ENCODE peak calls at places on chromosomes 16 and 17, in five cellular contexts. M is H9, C is neuronal stem cell, S is IMR-90, O is mesenchymal stem cell. T is an unnamed sample.

GRCh38 chr16:11093578-11094074 is 149.3 kb downstream of the CLEC16A start:
- DNase-seq in S (no peak), O (no peak), M (no peak), C (no peak), T (no peak)

GRCh38 chr17:57665128-57665527 is 80.0 kb downstream of the CCDC182 start:
- DNase-seq in M (peak; percentile 59), C (no peak), O (no peak), S (no peak), T (no peak)

GRCh38 chr17:36814958-36815357 is 122.3 kb upstream of the LHX1 start:
- DNase-seq in C (no peak), O (no peak), S (no peak), M (no peak), T (no peak)

GRCh38 chr17:77442976-77443742 is 302.4 kb downstream of the SEC14L1 start:
- DNase-seq in O (no peak), M (no peak), C (no peak), S (no peak), T (no peak)

GRCh38 chr17:32495347-32496253 is 8.8 kb downstream of the CDK5R1 start:
- DNase-seq in O (no peak), S (peak; percentile 30), C (no peak), M (no peak), T (no peak)

GRCh38 chr16:27110524-27110896 is 43.8 kb downstream of the C16orf82 start:
- DNase-seq in C (no peak), S (no peak), M (no peak), O (peak; percentile 2), T (no peak)

GRCh38 chr16:424623-425081 is 797 bp upstream of the RAB11FIP3 start:
- DNase-seq in C (no peak), S (no peak), M (no peak), O (peak; percentile 51), T (peak; percentile 13)

GRCh38 chr17:82848022-82848592 is 8.3 kb upstream of the ZNF750 start:
- DNase-seq in S (peak; percentile 79), M (no peak), C (no peak), O (no peak), T (peak; percentile 61)

GRCh38 chr16:53893731-53894435 is 189.9 kb downstream of the FTO start:
- DNase-seq in S (peak; percentile 91), C (no peak), O (peak; percentile 76), M (no peak), T (no peak)

GRCh38 chr16:88783391-88784073 is 1.5 kb downstream of the PIEZO1 start:
- DNase-seq in S (peak; percentile 33), M (no peak), O (peak; percentile 60), C (no peak), T (no peak)

GRCh38 chr17:18025596-18026407 is 13.2 kb downstream of the ATPAF2 start:
- DNase-seq in O (peak; percentile 78), S (peak; percentile 59), M (no peak), C (no peak), T (peak; percentile 24)

GRCh38 chr16:84569382-84569987 is 48.4 kb downstream of the COTL1 start:
- DNase-seq in M (no peak), C (no peak), S (no peak), O (no peak), T (no peak)

GRCh38 chr17:55722742-55723487 is at the start of gene TMEM100:
- DNase-seq in S (peak; percentile 78), M (no peak), C (no peak), O (peak; percentile 93), T (peak; percentile 12)

GRCh38 chr17:82089723-82090548 is 8.1 kb downstream of the FASN start:
- DNase-seq in S (no peak), M (no peak), O (no peak), C (no peak), T (no peak)

GRCh38 chr17:46726106-46726670 is 92.3 kb downstream of the WNT3 start:
- DNase-seq in C (no peak), M (no peak), O (peak; percentile 57), S (peak; percentile 22), T (no peak)

GRCh38 chr17:14196337-14196997 is 40.2 kb downstream of the CDRT15 start:
- DNase-seq in C (no peak), O (no peak), S (no peak), M (no peak), T (no peak)

GRCh38 chr17:59388070-59388556 is 56.7 kb downstream of the YPEL2 start:
- DNase-seq in O (no peak), M (no peak), C (no peak), S (no peak), T (no peak)

GRCh38 chr16:27402964-27403600 is 1.1 kb downstream of the IL21R start:
- DNase-seq in S (no peak), M (no peak), C (no peak), O (no peak), T (no peak)

GRCh38 chr17:164536-165235 is 16.8 kb downstream of the DOC2B start:
- DNase-seq in C (peak; percentile 66), O (peak; percentile 53), S (peak; percentile 43), M (peak; percentile 72), T (no peak)

GRCh38 chr17:50064253-50064991 is 8.5 kb downstream of the ITGA3 start:
- DNase-seq in S (peak; percentile 97), O (peak; percentile 98), C (no peak), M (no peak), T (peak; percentile 88)

GRCh38 chr17:17077861-17078732 is 35.8 kb downstream of the MPRIP start:
- DNase-seq in S (no peak), O (no peak), C (no peak), M (no peak), T (peak; percentile 88)

GRCh38 chr17:19904412-19904811 is 36.7 kb upstream of the ULK2 start:
- DNase-seq in C (no peak), M (no peak), O (peak; percentile 22), S (peak; percentile 60), T (no peak)

GRCh38 chr16:69443809-69444611 is 19.6 kb downstream of the CYB5B start:
- DNase-seq in S (peak; percentile 47), M (no peak), O (peak; percentile 67), C (no peak), T (no peak)

GRCh38 chr17:80501739-80502577 is 25.6 kb upstream of the NPTX1 start:
- DNase-seq in C (no peak), S (peak; percentile 97), O (no peak), M (no peak), T (peak; percentile 35)

GRCh38 chr16:86363057-86363490 is 147.3 kb upstream of the FOXF1 start:
- DNase-seq in O (peak; percentile 98), M (no peak), S (peak; percentile 98), C (no peak), T (no peak)

GRCh38 chr16:86854895-86855294 is 276.5 kb downstream of the FOXL1 start:
- DNase-seq in C (no peak), S (peak; percentile 77), O (peak; percentile 56), M (no peak), T (no peak)

GRCh38 chr17:10775058-10775457 is 28.8 kb downstream of the TMEM238L start:
- DNase-seq in C (no peak), O (no peak), S (no peak), M (no peak), T (no peak)

GRCh38 chr17:59399914-59400313 is 68.5 kb downstream of the YPEL2 start:
- DNase-seq in M (no peak), C (no peak), S (no peak), O (no peak), T (no peak)

GRCh38 chr17:65359016-65359415 is 202.4 kb downstream of the AXIN2 start:
- DNase-seq in O (peak; percentile 81), C (no peak), S (peak; percentile 84), M (no peak), T (peak; percentile 78)

GRCh38 chr16:58418026-58418425 is 25.8 kb downstream of the GINS3 start:
- DNase-seq in S (no peak), O (no peak), C (no peak), M (no peak), T (no peak)

GRCh38 chr17:61323696-61324539 is 75.7 kb upstream of the TBX2 start:
- DNase-seq in S (peak; percentile 63), M (no peak), O (peak; percentile 86), C (no peak), T (no peak)

GRCh38 chr17:20300399-20301037 is 166.8 kb downstream of the LGALS9B start:
- DNase-seq in O (peak; percentile 80), M (no peak), C (no peak), S (peak; percentile 95), T (peak; percentile 65)

GRCh38 chr17:78933025-78933958 is 8.1 kb upstream of the TIMP2 start:
- DNase-seq in S (peak; percentile 99), C (no peak), O (peak; percentile 98), M (peak; percentile 35), T (peak; percentile 93)

GRCh38 chr16:65817799-65818198 is 548.7 kb upstream of the CDH5 start:
- DNase-seq in M (no peak), O (no peak), S (no peak), C (no peak), T (no peak)
- H4K91ac ChIP-seq in M (no peak overlapping the region), O (no peak overlapping the region), S (no peak overlapping the region), C (no peak overlapping the region), T (no peak overlapping the region)

DNA sequence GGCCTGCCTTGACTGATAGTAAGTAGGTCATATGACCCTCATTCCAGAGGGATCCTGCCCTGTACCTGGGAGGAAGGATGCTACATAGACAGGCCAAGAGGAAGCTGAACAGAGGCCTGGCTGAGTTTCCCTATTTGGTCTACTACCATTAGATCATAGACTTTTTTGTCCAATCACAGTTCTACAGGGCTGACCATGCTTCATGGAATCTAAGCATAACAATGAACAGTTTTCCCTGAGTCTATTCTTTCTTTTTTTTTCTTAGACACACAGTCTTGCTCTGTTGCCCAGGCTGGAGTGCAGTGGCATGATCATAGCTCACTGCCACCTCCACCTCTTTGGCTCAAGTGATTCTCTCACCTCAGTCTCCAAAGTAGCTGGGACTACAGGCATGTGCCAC is 3.9 kb downstream of the GPR179 start:
- DNase-seq in S (peak; percentile 39), C (no peak), O (no peak), M (no peak), T (no peak)
- H2AFZ ChIP-seq in S (no peak overlapping the region), C (no peak overlapping the region), O (no peak overlapping the region), M (no peak overlapping the region), T (no peak overlapping the region)

GRCh38 chr17:69450131-69450530 is 35.6 kb downstream of the MAP2K6 start:
- DNase-seq in M (peak; percentile 53), C (no peak), S (no peak), O (no peak), T (no peak)
- H4K91ac ChIP-seq in M (no peak overlapping the region), C (no peak overlapping the region), S (no peak overlapping the region), O (no peak overlapping the region), T (no peak overlapping the region)

DNA sequence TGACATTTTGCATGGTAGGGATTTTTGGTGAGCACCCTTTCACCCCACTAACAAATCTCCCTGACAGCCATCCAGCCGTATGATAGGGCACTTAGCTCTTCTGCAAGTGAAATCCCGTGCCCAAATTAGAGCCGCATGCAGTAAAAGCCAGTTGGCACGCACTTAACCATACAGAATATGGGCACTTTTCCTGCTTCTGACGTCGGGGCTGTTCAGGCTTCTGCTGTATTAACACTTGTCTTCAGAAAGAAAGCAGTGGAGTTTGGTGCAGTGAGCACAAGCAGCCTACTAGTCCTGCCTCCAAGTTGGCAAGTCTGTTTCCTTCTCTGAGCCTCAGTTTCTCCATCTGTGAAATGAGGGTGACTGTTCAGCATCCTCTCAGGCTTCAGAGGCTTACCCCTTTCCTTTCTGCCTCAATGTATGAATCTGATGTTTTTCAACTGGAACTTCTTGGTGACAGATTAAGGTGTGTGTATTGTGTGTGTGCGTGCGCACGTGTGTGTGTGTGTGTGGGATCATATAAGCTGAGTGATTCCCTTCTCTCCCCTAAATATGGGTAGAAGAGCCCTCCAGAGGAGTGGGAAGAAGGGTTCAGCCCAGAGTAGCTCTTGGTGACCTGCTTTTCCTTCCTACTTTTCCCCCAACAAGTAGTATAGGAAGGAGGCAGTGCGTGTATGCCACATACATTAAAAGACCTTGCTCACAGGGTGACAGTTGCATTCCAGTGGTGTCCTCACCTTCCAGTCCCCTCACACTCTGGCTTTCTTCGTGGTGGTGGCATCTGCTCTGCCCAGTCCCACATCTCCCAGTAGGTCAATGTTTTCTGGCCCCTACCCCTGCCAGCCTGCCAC is 19.0 kb downstream of the IGF2BP1 start:
- DNase-seq in M (peak; percentile 23), S (peak; percentile 20), C (no peak), O (no peak), T (no peak)
- H2AFZ ChIP-seq in M (no peak overlapping the region), S (peak overlapping the region; percentile 1), C (no peak overlapping the region), O (no peak overlapping the region), T (no peak overlapping the region)

T was measured in trophoblast cell.